ENCODE peak calls at places on chromosomes 16 and 17, in nine cellular contexts. Q is fibroblast of lung; R is transverse colon; L is Peyer's patch; M is PC-9; H is cardiac muscle cell; D is GM23338; A is effector memory CD4-positive, alpha-beta T cell; O is A549. Y is an unnamed sample.

GRCh38 chr17:48059125-48059668 is 11.0 kb downstream of the NFE2L1 start:
- DNase-seq in Q (no peak), R (no peak), L (no peak), M (no peak), H (no peak), D (no peak), A (no peak), O (no peak), Y (no peak)

GRCh38 chr17:47741793-47742145 is 8.7 kb downstream of the TBX21 start:
- DNase-seq in Q (no peak), R (no peak), L (peak), M (no peak), H (no peak), D (no peak), A (no peak), O (no peak), Y (no peak)

GRCh38 chr17:73343168-73343634 is 31.4 kb upstream of the CDC42EP4 start:
- DNase-seq in Q (peak), R (peak), L (no peak), M (no peak), H (peak), D (peak), A (no peak), O (no peak), Y (peak)

GRCh38 chr17:19383681-19384470 is 3.1 kb downstream of the MFAP4 start:
- DNase-seq in Q (no peak), R (no peak), L (peak), M (no peak), H (peak), D (no peak), A (no peak), O (no peak), Y (no peak)

GRCh38 chr17:42409467-42410351 is 13.3 kb downstream of the CAVIN1 start:
- DNase-seq in Q (peak), R (peak), L (peak), M (peak), H (peak), D (no peak), A (no peak), O (peak), Y (peak)

GRCh38 chr17:61366715-61367413 is 32.8 kb upstream of the TBX2 start:
- DNase-seq in Q (no peak), R (no peak), L (no peak), M (no peak), H (no peak), D (no peak), A (no peak), O (no peak), Y (no peak)

GRCh38 chr17:55436224-55437164 is 14.9 kb upstream of the MMD start:
- DNase-seq in Q (no peak), R (no peak), L (no peak), M (peak), H (no peak), D (no peak), A (no peak), O (no peak), Y (no peak)

GRCh38 chr17:65994114-65994513 is 197.8 kb downstream of the CEP112 start:
- DNase-seq in Q (no peak), R (no peak), L (no peak), M (no peak), H (no peak), D (no peak), A (no peak), O (no peak), Y (no peak)

GRCh38 chr17:29557717-29558116 is 9.1 kb downstream of the ABHD15 start:
- DNase-seq in Q (no peak), R (no peak), L (no peak), M (no peak), H (no peak), D (no peak), A (no peak), O (no peak), Y (no peak)

GRCh38 chr16:1152651-1153259 is at the start of gene CACNA1H:
- DNase-seq in Q (peak), R (no peak), L (peak), M (no peak), H (no peak), D (peak), A (peak), O (no peak), Y (no peak)

GRCh38 chr16:74522160-74522559 is 84.8 kb downstream of the GLG1 start:
- DNase-seq in Q (peak), R (no peak), L (no peak), M (no peak), H (peak), D (no peak), A (no peak), O (no peak), Y (no peak)

GRCh38 chr17:1764274-1764673 is 2.4 kb downstream of the SERPINF1 start:
- DNase-seq in Q (peak), R (peak), L (peak), M (no peak), H (peak), D (no peak), A (peak), O (no peak), Y (peak)

GRCh38 chr17:58324409-58325288 is 3.9 kb downstream of the TSPOAP1 start:
- DNase-seq in Q (peak), R (peak), L (no peak), M (no peak), H (peak), D (peak), A (no peak), O (no peak), Y (no peak)

GRCh38 chr17:58321571-58322525 is 6.7 kb downstream of the TSPOAP1 start:
- DNase-seq in Q (no peak), R (no peak), L (no peak), M (no peak), H (no peak), D (no peak), A (no peak), O (no peak), Y (no peak)

GRCh38 chr17:58322581-58323419 is 5.8 kb downstream of the TSPOAP1 start:
- DNase-seq in Q (no peak), R (no peak), L (no peak), M (no peak), H (no peak), D (no peak), A (no peak), O (no peak), Y (no peak)

GRCh38 chr17:58325289-58325726 is 3.3 kb downstream of the TSPOAP1 start:
- DNase-seq in Q (no peak), R (no peak), L (no peak), M (no peak), H (no peak), D (peak), A (no peak), O (no peak), Y (no peak)

DNA sequence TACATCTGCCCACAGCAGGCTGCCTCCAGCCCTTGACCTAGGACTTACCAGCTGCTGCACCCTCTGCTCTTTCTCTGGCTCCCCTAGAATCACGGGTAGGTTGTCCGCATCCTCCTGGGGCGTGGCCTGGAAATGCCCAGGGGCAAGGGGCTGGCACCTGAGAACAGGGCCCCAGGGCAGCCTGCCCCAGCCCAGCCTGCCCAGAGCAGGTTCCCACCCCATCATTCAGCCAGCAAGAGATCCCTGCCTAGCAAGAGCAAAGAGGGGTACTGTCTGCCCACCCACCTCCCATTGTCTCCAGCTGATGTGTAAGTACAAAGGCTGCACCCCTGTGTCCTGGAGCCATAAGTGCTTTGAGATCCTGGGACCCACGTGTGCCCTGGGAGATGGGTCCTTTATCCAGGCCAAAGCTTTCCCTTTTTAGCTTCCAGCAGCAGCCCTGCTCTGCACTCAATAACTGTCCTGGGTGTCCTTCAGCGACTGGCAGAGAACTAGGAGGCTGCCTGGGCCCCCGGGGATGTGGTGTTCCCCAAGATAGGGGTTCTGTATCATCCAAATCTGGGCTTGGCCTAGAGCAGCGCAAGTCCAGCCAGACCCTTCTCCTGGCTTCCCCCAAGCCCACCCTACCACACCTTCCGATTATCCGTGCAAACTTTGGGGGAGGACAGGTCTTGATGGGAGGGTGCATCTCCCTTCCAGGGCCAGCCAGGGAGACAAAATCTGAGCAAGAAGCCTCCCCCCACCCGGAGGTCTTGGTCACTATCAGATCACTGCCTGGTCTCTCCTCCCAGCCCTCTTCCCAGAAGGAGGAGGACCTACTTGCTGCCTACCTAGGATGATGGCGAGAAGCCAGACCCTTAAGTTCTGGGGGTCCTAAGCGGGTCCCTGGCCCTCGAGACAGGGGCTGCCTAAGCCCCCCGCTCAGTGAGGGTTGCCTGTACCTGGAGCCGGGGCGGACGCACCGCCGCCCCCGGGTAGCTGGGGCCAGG is 4.9 kb downstream of the TSPOAP1 start:
- DNase-seq in Q (no peak), R (no peak), L (no peak), M (no peak), H (no peak), D (no peak), A (no peak), O (no peak), Y (no peak)
- H3K4me3 ChIP-seq in Q (no peak), R (peak), L (peak), M (no peak), H (peak), D (peak), A (no peak), O (no peak), Y (no peak)

DNA sequence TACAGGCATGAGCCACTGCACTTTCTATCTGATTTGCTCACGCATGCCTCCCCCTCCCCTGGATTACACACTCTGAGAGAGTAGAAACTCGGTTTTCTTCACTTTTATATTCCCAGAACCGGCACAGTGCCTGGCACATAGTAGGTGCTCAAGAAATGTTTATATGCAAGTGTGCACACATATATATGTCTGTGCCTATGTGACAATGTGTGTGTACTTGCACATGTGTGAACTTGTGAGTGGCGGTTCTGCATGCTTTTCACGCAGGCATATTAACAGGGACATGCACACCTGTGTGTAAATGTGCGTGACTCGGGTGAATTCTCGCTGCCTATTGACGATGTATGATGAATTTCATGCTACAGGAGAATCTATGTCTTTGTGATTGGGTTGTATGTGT is 22.1 kb upstream of the IL21R start:
- DNase-seq in Q (no peak), R (no peak), L (peak), M (no peak), H (no peak), D (no peak), A (no peak), O (no peak), Y (no peak)
- H3K4me3 ChIP-seq in Q (no peak), R (no peak), L (no peak), M (no peak), H (no peak), D (no peak), A (no peak), O (no peak), Y (no peak)

DNA sequence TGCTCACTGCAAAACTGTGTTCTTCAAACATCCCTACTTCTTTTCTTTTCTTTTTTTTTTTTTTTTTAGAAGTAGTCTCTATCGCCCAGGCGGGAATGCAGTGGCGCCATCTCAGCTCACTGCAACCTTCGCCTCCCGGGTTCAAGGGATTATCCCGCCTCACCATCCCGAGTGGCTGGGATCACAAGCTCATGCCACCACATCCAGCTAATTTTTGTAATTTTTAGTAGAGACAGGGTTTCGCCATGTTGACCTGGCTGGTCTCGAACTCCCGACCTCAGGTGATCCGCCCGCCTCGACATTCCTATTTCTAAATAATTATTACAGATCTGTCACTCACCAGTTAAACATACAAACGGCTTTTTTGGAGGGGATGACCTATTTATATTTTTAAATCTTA is 1.0 kb upstream of the RNASEK start:
- DNase-seq in Q (no peak), R (no peak), L (no peak), M (no peak), H (no peak), D (no peak), A (no peak), O (no peak), Y (no peak)
- H3K4me3 ChIP-seq in Q (peak), R (peak), L (peak), M (peak), H (peak), D (peak), A (peak), O (peak), Y (peak)

DNA sequence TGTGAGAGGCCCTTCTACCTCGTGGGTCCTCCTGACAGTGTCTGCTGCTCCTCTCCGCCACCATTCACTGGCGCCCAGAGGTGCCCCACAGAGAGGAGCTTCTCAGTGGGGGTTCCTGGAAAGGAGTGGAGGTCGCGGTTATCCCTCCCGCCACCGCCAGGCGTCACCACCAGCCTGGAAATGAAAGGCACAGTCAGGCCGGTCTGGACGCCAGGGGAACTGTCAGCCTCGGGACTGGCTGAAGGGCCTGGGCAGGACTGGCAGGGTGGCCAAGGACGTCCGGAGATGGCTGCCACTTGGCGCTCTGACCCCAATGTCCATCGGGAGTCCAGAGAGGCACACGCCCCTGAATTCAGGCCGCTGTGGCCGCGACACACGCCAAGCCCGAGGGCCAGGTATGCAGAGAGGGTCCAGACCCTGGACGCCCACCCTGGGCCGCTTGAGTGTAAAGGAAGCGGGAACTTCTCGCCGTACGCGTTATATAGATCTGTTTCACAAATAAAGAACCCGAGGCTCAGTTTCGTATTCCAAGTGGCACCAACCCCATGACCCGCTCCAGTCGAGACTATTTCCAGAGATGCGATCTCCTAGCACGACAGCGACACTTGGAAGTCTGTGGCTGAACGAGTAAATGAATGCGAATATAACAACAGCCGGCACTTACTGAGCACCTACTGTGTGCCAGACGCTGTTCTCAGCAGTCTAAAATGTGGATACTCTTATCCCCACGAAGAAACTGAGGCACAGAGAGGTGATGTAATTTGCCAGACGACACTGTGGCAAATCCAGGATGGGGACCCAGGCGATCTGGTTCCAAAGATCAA is 7.6 kb upstream of the NXPH3 start:
- DNase-seq in Q (peak), R (peak), L (peak), M (peak), H (peak), D (peak), A (peak), O (peak), Y (peak)
- H3K4me3 ChIP-seq in Q (peak), R (peak), L (peak), M (peak), H (no peak), D (peak), A (no peak), O (peak), Y (peak)

GRCh38 chr17:39739020-39739884 is 1.5 kb downstream of the GRB7 start:
- DNase-seq in Q (no peak), R (peak), L (peak), M (peak), H (no peak), D (peak), A (no peak), O (peak), Y (peak)
- H3K4me3 ChIP-seq in Q (no peak), R (peak), L (peak), M (peak), H (peak), D (peak), A (no peak), O (peak), Y (no peak)

GRCh38 chr16:50878966-50879615 is 137.2 kb downstream of the CYLD start:
- DNase-seq in Q (no peak), R (no peak), L (no peak), M (no peak), H (no peak), D (peak), A (no peak), O (no peak), Y (no peak)

GRCh38 chr16:50880926-50881325 is 139.0 kb downstream of the CYLD start:
- DNase-seq in Q (no peak), R (no peak), L (no peak), M (no peak), H (no peak), D (no peak), A (no peak), O (no peak), Y (no peak)

GRCh38 chr16:50879873-50880695 is 138.2 kb downstream of the CYLD start:
- DNase-seq in Q (no peak), R (no peak), L (no peak), M (no peak), H (no peak), D (peak), A (no peak), O (peak), Y (no peak)

GRCh38 chr16:50878536-50878935 is 136.7 kb downstream of the CYLD start:
- DNase-seq in Q (no peak), R (no peak), L (no peak), M (no peak), H (no peak), D (no peak), A (no peak), O (no peak), Y (no peak)

DNA sequence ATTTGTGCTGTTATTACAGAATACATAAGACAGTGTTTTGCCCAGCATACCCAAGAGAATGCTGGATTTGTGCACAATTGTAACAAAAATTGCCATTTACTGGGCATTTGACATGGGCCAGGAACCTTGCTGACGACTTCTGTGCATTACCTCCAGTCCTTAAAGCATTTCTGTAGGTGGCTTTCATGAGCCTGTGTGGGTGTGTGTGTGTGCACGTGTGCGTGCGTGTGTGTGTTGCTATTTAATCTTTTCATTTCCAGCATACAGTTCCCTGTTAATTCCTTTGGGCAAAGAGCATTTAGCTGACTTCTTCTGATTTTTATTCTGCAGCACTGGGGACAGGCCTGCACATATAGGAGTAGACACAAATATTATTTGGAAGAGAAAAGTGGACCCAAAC is 134.4 kb downstream of the CYLD start:
- DNase-seq in Q (no peak), R (no peak), L (no peak), M (no peak), H (no peak), D (no peak), A (no peak), O (no peak), Y (no peak)
- H3K4me3 ChIP-seq in Q (no peak), R (no peak), L (no peak), M (no peak), H (no peak), D (no peak), A (no peak), O (no peak), Y (no peak)

DNA sequence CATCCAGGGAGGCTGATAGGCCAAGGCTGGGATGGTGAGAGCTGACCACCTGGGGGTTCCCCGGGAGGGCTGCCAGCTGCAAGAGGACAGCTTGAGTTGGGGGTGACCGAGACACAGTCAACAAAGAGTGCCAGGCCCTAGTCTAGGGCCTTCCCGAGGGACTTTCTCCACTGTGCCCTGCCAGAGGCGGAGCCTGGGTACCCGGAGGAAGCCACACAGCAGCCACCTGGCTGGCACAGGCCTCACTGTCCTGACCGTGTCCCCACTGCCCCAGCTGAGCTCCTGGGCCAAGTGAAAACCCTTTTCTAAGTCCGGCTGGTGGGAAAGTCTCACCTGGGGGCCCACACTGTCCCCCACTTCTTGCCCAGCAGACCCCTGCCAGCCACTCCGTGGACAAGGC is 71.9 kb upstream of the GSE1 start:
- DNase-seq in Q (no peak), R (no peak), L (no peak), M (no peak), H (no peak), D (no peak), A (no peak), O (no peak), Y (no peak)
- H3K4me3 ChIP-seq in Q (no peak), R (no peak), L (no peak), M (no peak), H (no peak), D (no peak), A (no peak), O (no peak), Y (no peak)

GRCh38 chr17:82063424-82064415 is 1.9 kb downstream of the DUS1L start:
- DNase-seq in Q (no peak), R (no peak), L (no peak), M (no peak), H (no peak), D (no peak), A (no peak), O (no peak), Y (no peak)
- H3K4me3 ChIP-seq in Q (no peak), R (no peak), L (peak), M (peak), H (no peak), D (no peak), A (no peak), O (peak), Y (peak)